ENCODE peak calls at places on chromosomes 11 and 22, in nine cellular contexts. R, K, B, Q, S, Z, Y, U and F are unnamed samples.

GRCh38 chr22:24053481-24054226 is 42.5 kb downstream of the CABIN1 start:
- DNase-seq in B (no peak), Z (no peak), R (no peak), Q (peak; percentile 46), U (no peak), K (no peak), S (no peak), Y (no peak), F (no peak)

GRCh38 chr22:47793304-47794101 is 1031.1 kb downstream of the TBC1D22A start:
- DNase-seq in S (no peak), Q (no peak), K (no peak), Y (no peak), Z (no peak), B (no peak), U (no peak), R (no peak), F (no peak)

GRCh38 chr11:15327786-15328231 is 213.1 kb downstream of the INSC start:
- DNase-seq in Y (no peak), U (no peak), B (no peak), Z (peak; percentile 15), K (peak; percentile 39), R (peak; percentile 23), S (no peak), Q (peak; percentile 9), F (peak; percentile 26)

GRCh38 chr11:119974051-119974450 is 163.9 kb downstream of the TRIM29 start:
- DNase-seq in K (no peak), R (no peak), Y (no peak), U (no peak), B (no peak), Q (no peak), S (no peak), Z (no peak), F (no peak)

GRCh38 chr11:58813693-58814092 is 30.8 kb downstream of the GLYATL2 start:
- DNase-seq in U (no peak), R (no peak), Y (no peak), K (no peak), Q (no peak), Z (no peak), S (no peak), B (no peak), F (no peak)

GRCh38 chr11:8863838-8864237 is 47.2 kb upstream of the AKIP1 start:
- DNase-seq in Y (no peak), B (no peak), S (no peak), Q (peak; percentile 86), U (peak; percentile 55), Z (no peak), K (no peak), R (no peak), F (peak; percentile 49)

GRCh38 chr22:17119481-17120202 is 1.5 kb downstream of the TMEM121B start:
- DNase-seq in R (no peak), K (no peak), Z (no peak), U (peak; percentile 33), Q (peak; percentile 34), S (no peak), B (no peak), Y (no peak), F (peak; percentile 49)

GRCh38 chr11:11415786-11416390 is 62.8 kb upstream of the CSNK2A3 start:
- DNase-seq in K (no peak), Z (no peak), B (no peak), Q (no peak), R (no peak), U (no peak), S (no peak), Y (no peak), F (peak; percentile 60)

GRCh38 chr11:77167791-77168190 is 39.7 kb downstream of the MYO7A start:
- DNase-seq in Y (no peak), K (no peak), Q (no peak), Z (no peak), R (no peak), S (no peak), B (no peak), U (no peak), F (no peak)

GRCh38 chr11:93025558-93026255 is 56.3 kb downstream of the MTNR1B start:
- DNase-seq in Q (no peak), Z (no peak), K (no peak), S (no peak), R (no peak), U (no peak), Y (no peak), B (no peak), F (no peak)

GRCh38 chr11:122062763-122063162 is 53.3 kb downstream of the BLID start:
- DNase-seq in Y (no peak), B (no peak), Z (no peak), Q (no peak), S (no peak), K (no peak), R (no peak), U (no peak), F (peak; percentile 47)

GRCh38 chr11:66317766-66318575 is 1.1 kb upstream of the CD248 start:
- DNase-seq in Q (peak; percentile 94), U (no peak), B (peak; percentile 57), Z (no peak), R (peak; percentile 79), S (no peak), Y (no peak), K (peak; percentile 57), F (peak; percentile 43)

GRCh38 chr11:35163209-35163608 is 24.2 kb downstream of the CD44 start:
- DNase-seq in S (peak; percentile 41), U (no peak), Q (no peak), R (no peak), B (no peak), Y (no peak), K (no peak), Z (no peak), F (no peak)

GRCh38 chr22:42961815-42962214 is 53.1 kb downstream of the PACSIN2 start:
- DNase-seq in K (no peak), Y (no peak), Q (no peak), S (no peak), B (no peak), U (no peak), Z (no peak), R (no peak), F (no peak)

GRCh38 chr11:3674189-3674588 is 3.0 kb upstream of the CHRNA10 start:
- DNase-seq in Z (no peak), K (no peak), S (no peak), U (peak; percentile 61), Y (no peak), R (no peak), Q (peak; percentile 86), B (no peak), F (no peak)

GRCh38 chr11:107496011-107496410 is 38.4 kb upstream of the CWF19L2 start:
- DNase-seq in U (peak; percentile 71), R (no peak), Q (peak; percentile 88), B (peak; percentile 14), K (no peak), Y (no peak), S (peak; percentile 10), Z (no peak), F (peak; percentile 58)

GRCh38 chr11:128938156-128938885 is 4.3 kb downstream of the TP53AIP1 start:
- DNase-seq in S (no peak), Y (no peak), K (no peak), Z (no peak), R (no peak), B (no peak), U (no peak), Q (no peak), F (no peak)

GRCh38 chr11:108929241-108929640 is 264.4 kb downstream of the DDX10 start:
- DNase-seq in R (no peak), Q (peak; percentile 98), S (no peak), K (no peak), Z (no peak), Y (no peak), U (peak; percentile 89), B (peak; percentile 58), F (peak; percentile 31)

GRCh38 chr22:28018461-28018927 is 99.4 kb upstream of the PITPNB start:
- DNase-seq in R (peak; percentile 11), Q (no peak), B (no peak), S (no peak), U (no peak), K (peak; percentile 7), Y (no peak), Z (no peak), F (peak; percentile 30)

GRCh38 chr11:80993561-80993960 is 1552.7 kb upstream of the TENM4 start:
- DNase-seq in U (no peak), R (no peak), K (no peak), Z (no peak), S (no peak), B (no peak), Y (no peak), Q (peak; percentile 9), F (no peak)

GRCh38 chr22:46262449-46263207 is 515 bp downstream of the PKDREJ start:
- DNase-seq in Q (peak; percentile 49), B (no peak), S (no peak), K (peak; percentile 48), R (peak; percentile 48), Z (no peak), U (peak; percentile 86), Y (no peak), F (no peak)

GRCh38 chr11:112523477-112523876 is 262.8 kb upstream of the PLET1 start:
- DNase-seq in B (no peak), Q (no peak), R (peak; percentile 22), K (no peak), U (no peak), Y (no peak), Z (peak; percentile 69), S (peak; percentile 76), F (peak; percentile 90)

GRCh38 chr22:49983148-49984042 is 22.8 kb downstream of the PIM3 start:
- DNase-seq in U (peak; percentile 43), R (peak; percentile 27), Z (no peak), B (no peak), Q (no peak), K (no peak), Y (peak; percentile 51), S (no peak), F (no peak)

GRCh38 chr11:44171518-44171917 is 76.0 kb downstream of the EXT2 start:
- DNase-seq in B (no peak), Y (no peak), Q (peak; percentile 29), U (no peak), K (no peak), R (no peak), Z (no peak), S (no peak), F (peak; percentile 44)

GRCh38 chr11:706957-707816 is 1.2 kb downstream of the EPS8L2 start:
- DNase-seq in S (no peak), R (no peak), Y (no peak), B (no peak), K (no peak), Z (no peak), U (no peak), Q (no peak), F (peak; percentile 70)

GRCh38 chr11:76807206-76807875 is 24.2 kb downstream of the TSKU start:
- DNase-seq in S (peak; percentile 40), R (peak; percentile 82), B (peak; percentile 95), Z (peak; percentile 73), K (peak; percentile 92), Q (peak; percentile 79), U (peak; percentile 92), Y (peak; percentile 60), F (peak; percentile 73)

GRCh38 chr11:116813781-116814471 is 9.2 kb downstream of the APOA4 start:
- DNase-seq in U (no peak), S (no peak), B (no peak), Z (no peak), K (no peak), R (no peak), Q (no peak), Y (no peak), F (no peak)

GRCh38 chr11:14449302-14449714 is 50.3 kb downstream of the COPB1 start:
- DNase-seq in S (no peak), Y (no peak), U (no peak), Z (no peak), B (no peak), K (no peak), R (no peak), Q (no peak), F (peak; percentile 50)

GRCh38 chr11:85779956-85780640 is 30.8 kb downstream of the SYTL2 start:
- DNase-seq in Q (no peak), Y (no peak), U (no peak), S (no peak), B (no peak), R (no peak), K (no peak), Z (no peak), F (no peak)

GRCh38 chr22:50523458-50523805 is 2.0 kb downstream of the SCO2 start:
- DNase-seq in Z (no peak), Y (no peak), U (no peak), R (no peak), B (no peak), K (no peak), S (no peak), Q (no peak), F (no peak)

GRCh38 chr22:45504703-45505341 is 2.1 kb downstream of the FBLN1 start:
- DNase-seq in R (no peak), Q (peak; percentile 55), B (no peak), Z (peak; percentile 22), U (no peak), K (no peak), S (peak; percentile 1), Y (no peak), F (peak; percentile 54)